ENCODE peak calls at places on chromosomes 5 and 9, in nine cellular contexts. One of them, this sample, is unnamed.

GRCh38 chr9:93159601-93160418 is 24.1 kb upstream of the WNK2 start:
- DNase-seq in neuronal stem cell: peak
- DNase-seq in heart right ventricle: peak
- DNase-seq in SJSA1: peak
- DNase-seq in fibroblast of lung: peak
- DNase-seq in A549: peak
- DNase-seq in fibroblast of the aortic adventitia: peak
- DNase-seq in GM23248: peak
- DNase-seq in spleen: peak
- DNase-seq in this sample: peak

GRCh38 chr5:116480894-116481510 is 93.6 kb downstream of the SEMA6A start:
- DNase-seq in neuronal stem cell: no peak
- DNase-seq in spleen: no peak
- DNase-seq in heart right ventricle: no peak
- DNase-seq in fibroblast of lung: no peak
- DNase-seq in GM23248: no peak
- DNase-seq in fibroblast of the aortic adventitia: no peak
- DNase-seq in SJSA1: no peak
- DNase-seq in A549: no peak
- DNase-seq in this sample: no peak

GRCh38 chr5:107388111-107388861 is 282.5 kb downstream of the EFNA5 start:
- DNase-seq in SJSA1: no peak
- DNase-seq in heart right ventricle: no peak
- DNase-seq in fibroblast of the aortic adventitia: peak
- DNase-seq in spleen: no peak
- DNase-seq in fibroblast of lung: peak
- DNase-seq in A549: peak
- DNase-seq in neuronal stem cell: no peak
- DNase-seq in GM23248: peak
- DNase-seq in this sample: peak

GRCh38 chr9:87676976-87677775 is 48.7 kb upstream of the CTSL start:
- DNase-seq in fibroblast of lung: peak
- DNase-seq in neuronal stem cell: no peak
- DNase-seq in fibroblast of the aortic adventitia: peak
- DNase-seq in spleen: no peak
- DNase-seq in SJSA1: no peak
- DNase-seq in GM23248: peak
- DNase-seq in A549: no peak
- DNase-seq in heart right ventricle: peak
- DNase-seq in this sample: no peak

GRCh38 chr9:133880851-133881634 is 111.1 kb downstream of the VAV2 start:
- DNase-seq in heart right ventricle: no peak
- DNase-seq in spleen: no peak
- DNase-seq in fibroblast of the aortic adventitia: no peak
- DNase-seq in SJSA1: no peak
- DNase-seq in GM23248: no peak
- DNase-seq in neuronal stem cell: no peak
- DNase-seq in fibroblast of lung: peak
- DNase-seq in A549: no peak
- DNase-seq in this sample: no peak

GRCh38 chr5:181127456-181127855 is 3.5 kb downstream of the OR2V1 start:
- DNase-seq in A549: no peak
- DNase-seq in heart right ventricle: no peak
- DNase-seq in fibroblast of lung: no peak
- DNase-seq in GM23248: no peak
- DNase-seq in neuronal stem cell: no peak
- DNase-seq in SJSA1: no peak
- DNase-seq in fibroblast of the aortic adventitia: no peak
- DNase-seq in spleen: no peak
- DNase-seq in this sample: no peak

GRCh38 chr9:116278326-116278725 is 124.7 kb downstream of the PAPPA start:
- DNase-seq in spleen: no peak
- DNase-seq in fibroblast of lung: peak
- DNase-seq in fibroblast of the aortic adventitia: peak
- DNase-seq in neuronal stem cell: no peak
- DNase-seq in GM23248: peak
- DNase-seq in A549: no peak
- DNase-seq in SJSA1: no peak
- DNase-seq in heart right ventricle: no peak
- DNase-seq in this sample: no peak

GRCh38 chr5:10507575-10508024 is 56.3 kb upstream of the ANKRD33B start:
- DNase-seq in neuronal stem cell: no peak
- DNase-seq in heart right ventricle: no peak
- DNase-seq in GM23248: peak
- DNase-seq in fibroblast of lung: peak
- DNase-seq in fibroblast of the aortic adventitia: peak
- DNase-seq in SJSA1: no peak
- DNase-seq in spleen: no peak
- DNase-seq in A549: peak
- DNase-seq in this sample: peak

GRCh38 chr9:35907732-35908483 is 1.4 kb upstream of the SPAAR start:
- DNase-seq in SJSA1: peak
- DNase-seq in neuronal stem cell: peak
- DNase-seq in fibroblast of lung: peak
- DNase-seq in heart right ventricle: peak
- DNase-seq in fibroblast of the aortic adventitia: peak
- DNase-seq in GM23248: peak
- DNase-seq in spleen: no peak
- DNase-seq in A549: peak
- DNase-seq in this sample: peak

GRCh38 chr5:63374085-63374484 is 588.2 kb downstream of the HTR1A start:
- DNase-seq in neuronal stem cell: no peak
- DNase-seq in fibroblast of the aortic adventitia: no peak
- DNase-seq in GM23248: no peak
- DNase-seq in A549: no peak
- DNase-seq in spleen: no peak
- DNase-seq in SJSA1: no peak
- DNase-seq in heart right ventricle: no peak
- DNase-seq in fibroblast of lung: no peak
- DNase-seq in this sample: no peak

GRCh38 chr9:81656871-81657337 is 32.4 kb downstream of the TLE1 start:
- DNase-seq in fibroblast of lung: no peak
- DNase-seq in SJSA1: no peak
- DNase-seq in GM23248: no peak
- DNase-seq in spleen: no peak
- DNase-seq in A549: peak
- DNase-seq in heart right ventricle: no peak
- DNase-seq in neuronal stem cell: no peak
- DNase-seq in fibroblast of the aortic adventitia: no peak
- DNase-seq in this sample: no peak

GRCh38 chr5:97495301-97495700 is 312.3 kb upstream of the RIOK2 start:
- DNase-seq in fibroblast of the aortic adventitia: no peak
- DNase-seq in fibroblast of lung: no peak
- DNase-seq in A549: no peak
- DNase-seq in SJSA1: no peak
- DNase-seq in heart right ventricle: no peak
- DNase-seq in neuronal stem cell: no peak
- DNase-seq in GM23248: no peak
- DNase-seq in spleen: no peak
- DNase-seq in this sample: no peak

GRCh38 chr9:88533951-88534455 is 975 bp upstream of the NXNL2 start:
- DNase-seq in fibroblast of the aortic adventitia: no peak
- DNase-seq in neuronal stem cell: peak
- DNase-seq in GM23248: peak
- DNase-seq in heart right ventricle: no peak
- DNase-seq in fibroblast of lung: peak
- DNase-seq in SJSA1: peak
- DNase-seq in A549: peak
- DNase-seq in spleen: peak
- DNase-seq in this sample: no peak

GRCh38 chr9:128637656-128638055 is 19.0 kb downstream of the DYNC2I2 start:
- DNase-seq in A549: no peak
- DNase-seq in fibroblast of the aortic adventitia: no peak
- DNase-seq in neuronal stem cell: no peak
- DNase-seq in fibroblast of lung: peak
- DNase-seq in heart right ventricle: no peak
- DNase-seq in spleen: no peak
- DNase-seq in SJSA1: no peak
- DNase-seq in GM23248: no peak
- DNase-seq in this sample: peak

GRCh38 chr5:3348576-3349535 is 246.8 kb upstream of the IRX1 start:
- DNase-seq in GM23248: no peak
- DNase-seq in A549: no peak
- DNase-seq in spleen: peak
- DNase-seq in neuronal stem cell: no peak
- DNase-seq in SJSA1: peak
- DNase-seq in fibroblast of the aortic adventitia: no peak
- DNase-seq in heart right ventricle: no peak
- DNase-seq in fibroblast of lung: no peak
- DNase-seq in this sample: no peak

DNA sequence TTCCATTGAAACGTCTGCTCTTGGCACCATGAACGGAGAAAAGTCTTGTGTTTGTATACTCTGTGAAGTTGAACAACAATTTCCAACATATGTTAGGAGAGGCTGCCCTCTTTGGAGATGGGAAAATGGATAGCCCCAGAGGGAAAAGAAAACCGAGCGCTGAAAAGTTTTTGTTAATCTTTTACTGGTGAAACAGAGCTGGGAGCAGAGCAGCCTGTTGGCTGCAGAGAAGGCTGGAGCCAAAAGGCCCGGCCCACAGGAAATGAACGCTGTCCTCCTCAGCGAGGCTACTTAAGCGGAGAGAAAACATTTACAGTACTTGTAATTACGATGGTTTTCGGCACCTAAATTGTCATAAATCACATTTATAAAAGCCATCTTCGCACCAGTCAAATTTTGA is 129.8 kb upstream of the CNTLN start:
- DNase-seq in fibroblast of lung: peak
- DNase-seq in heart right ventricle: peak
- DNase-seq in GM23248: peak
- DNase-seq in SJSA1: peak
- DNase-seq in spleen: no peak
- DNase-seq in neuronal stem cell: no peak
- DNase-seq in A549: peak
- DNase-seq in fibroblast of the aortic adventitia: peak
- DNase-seq in this sample: peak
- H3K4me3 ChIP-seq in fibroblast of lung: peak
- H3K4me3 ChIP-seq in heart right ventricle: no peak
- H3K4me3 ChIP-seq in GM23248: peak
- H3K4me3 ChIP-seq in SJSA1: no peak
- H3K4me3 ChIP-seq in spleen: no peak
- H3K4me3 ChIP-seq in neuronal stem cell: no peak
- H3K4me3 ChIP-seq in A549: no peak
- H3K4me3 ChIP-seq in fibroblast of the aortic adventitia: peak
- H3K4me3 ChIP-seq in this sample: peak

GRCh38 chr5:132823481-132824050 is 6.9 kb downstream of the SHROOM1 start:
- DNase-seq in A549: no peak
- DNase-seq in GM23248: no peak
- DNase-seq in fibroblast of lung: no peak
- DNase-seq in neuronal stem cell: no peak
- DNase-seq in SJSA1: no peak
- DNase-seq in fibroblast of the aortic adventitia: no peak
- DNase-seq in heart right ventricle: no peak
- DNase-seq in spleen: no peak
- DNase-seq in this sample: no peak
- H3K4me3 ChIP-seq in A549: no peak
- H3K4me3 ChIP-seq in GM23248: no peak
- H3K4me3 ChIP-seq in fibroblast of lung: no peak
- H3K4me3 ChIP-seq in neuronal stem cell: peak
- H3K4me3 ChIP-seq in SJSA1: no peak
- H3K4me3 ChIP-seq in fibroblast of the aortic adventitia: no peak
- H3K4me3 ChIP-seq in heart right ventricle: no peak
- H3K4me3 ChIP-seq in spleen: peak
- H3K4me3 ChIP-seq in this sample: no peak

GRCh38 chr5:66828046-66828550 is 231.9 kb downstream of the MAST4 start:
- DNase-seq in A549: no peak
- DNase-seq in GM23248: no peak
- DNase-seq in spleen: no peak
- DNase-seq in neuronal stem cell: peak
- DNase-seq in heart right ventricle: no peak
- DNase-seq in fibroblast of lung: no peak
- DNase-seq in SJSA1: no peak
- DNase-seq in fibroblast of the aortic adventitia: no peak
- DNase-seq in this sample: no peak
- H3K4me3 ChIP-seq in A549: no peak
- H3K4me3 ChIP-seq in GM23248: peak
- H3K4me3 ChIP-seq in spleen: peak
- H3K4me3 ChIP-seq in neuronal stem cell: peak
- H3K4me3 ChIP-seq in heart right ventricle: peak
- H3K4me3 ChIP-seq in fibroblast of lung: peak
- H3K4me3 ChIP-seq in SJSA1: no peak
- H3K4me3 ChIP-seq in fibroblast of the aortic adventitia: peak
- H3K4me3 ChIP-seq in this sample: peak

DNA sequence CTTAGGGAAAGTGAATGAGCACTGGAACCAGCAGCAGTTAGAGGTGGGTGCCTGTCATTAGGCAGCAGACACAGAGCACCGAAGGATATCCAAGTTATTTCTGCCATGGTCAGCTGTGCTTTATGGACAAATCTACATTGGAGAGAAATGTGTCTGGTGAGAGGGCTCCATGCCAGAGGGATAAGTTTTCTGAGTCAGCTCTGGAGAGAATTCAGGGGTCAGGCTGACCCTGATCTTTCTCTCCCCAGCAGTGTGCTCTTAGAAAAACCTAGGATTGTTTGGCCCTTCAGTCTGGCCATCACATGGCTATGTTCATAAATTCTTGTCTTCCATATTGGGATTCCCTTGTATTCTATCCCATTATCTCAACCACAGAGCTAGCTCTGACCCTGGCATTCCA is 8.9 kb upstream of the IL17B start:
- DNase-seq in neuronal stem cell: no peak
- DNase-seq in A549: no peak
- DNase-seq in heart right ventricle: peak
- DNase-seq in GM23248: peak
- DNase-seq in SJSA1: no peak
- DNase-seq in fibroblast of the aortic adventitia: peak
- DNase-seq in fibroblast of lung: peak
- DNase-seq in spleen: no peak
- DNase-seq in this sample: peak
- H3K4me3 ChIP-seq in neuronal stem cell: no peak
- H3K4me3 ChIP-seq in A549: no peak
- H3K4me3 ChIP-seq in heart right ventricle: no peak
- H3K4me3 ChIP-seq in GM23248: no peak
- H3K4me3 ChIP-seq in SJSA1: no peak
- H3K4me3 ChIP-seq in fibroblast of the aortic adventitia: no peak
- H3K4me3 ChIP-seq in fibroblast of lung: no peak
- H3K4me3 ChIP-seq in spleen: no peak
- H3K4me3 ChIP-seq in this sample: no peak

GRCh38 chr9:16868706-16869105 is 1.8 kb downstream of the BNC2 start:
- DNase-seq in A549: no peak
- DNase-seq in SJSA1: no peak
- DNase-seq in heart right ventricle: no peak
- DNase-seq in fibroblast of lung: peak
- DNase-seq in spleen: no peak
- DNase-seq in fibroblast of the aortic adventitia: peak
- DNase-seq in neuronal stem cell: no peak
- DNase-seq in GM23248: peak
- DNase-seq in this sample: no peak
- H3K4me3 ChIP-seq in A549: no peak
- H3K4me3 ChIP-seq in SJSA1: no peak
- H3K4me3 ChIP-seq in heart right ventricle: no peak
- H3K4me3 ChIP-seq in fibroblast of lung: peak
- H3K4me3 ChIP-seq in spleen: no peak
- H3K4me3 ChIP-seq in fibroblast of the aortic adventitia: peak
- H3K4me3 ChIP-seq in neuronal stem cell: no peak
- H3K4me3 ChIP-seq in GM23248: peak
- H3K4me3 ChIP-seq in this sample: peak

DNA sequence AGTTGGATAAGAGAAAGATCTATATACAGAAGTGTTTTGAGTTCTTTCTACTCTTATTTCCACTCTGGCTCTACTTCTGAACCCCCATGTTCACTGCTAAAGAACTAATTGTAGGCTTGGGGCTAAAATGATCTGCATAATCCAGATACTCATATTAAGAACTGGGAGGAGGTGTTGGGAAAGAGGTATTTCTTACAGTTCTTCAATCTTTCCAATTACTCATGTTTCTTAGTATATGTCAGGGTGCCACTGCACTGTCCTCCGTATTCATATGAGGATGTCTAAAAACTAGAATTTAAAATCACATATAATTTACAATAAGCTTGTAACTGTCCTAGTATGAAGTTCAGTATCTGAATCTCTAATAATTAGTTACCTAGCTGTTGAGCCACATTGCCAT is 12.7 kb downstream of the NIPBL start:
- DNase-seq in fibroblast of the aortic adventitia: no peak
- DNase-seq in heart right ventricle: no peak
- DNase-seq in A549: no peak
- DNase-seq in GM23248: no peak
- DNase-seq in neuronal stem cell: no peak
- DNase-seq in fibroblast of lung: no peak
- DNase-seq in SJSA1: no peak
- DNase-seq in spleen: no peak
- DNase-seq in this sample: no peak
- H3K4me3 ChIP-seq in fibroblast of the aortic adventitia: no peak
- H3K4me3 ChIP-seq in heart right ventricle: no peak
- H3K4me3 ChIP-seq in A549: no peak
- H3K4me3 ChIP-seq in GM23248: no peak
- H3K4me3 ChIP-seq in neuronal stem cell: no peak
- H3K4me3 ChIP-seq in fibroblast of lung: no peak
- H3K4me3 ChIP-seq in SJSA1: no peak
- H3K4me3 ChIP-seq in spleen: no peak
- H3K4me3 ChIP-seq in this sample: no peak

This sample was measured in skeletal muscle cell.